ENCODE peak calls at places on chromosomes 7 and 10, in eight cellular contexts. W is spleen, B is IMR-90, S is Panc1, A is tibial artery, C is keratinocyte, U is astrocyte, L is fibroblast of villous mesenchyme. T is an unnamed sample.

GRCh38 chr7:42193457-42194111 is 43.4 kb downstream of the GLI3 start:
- DNase-seq in C (no peak), W (no peak), S (no peak), A (no peak), L (peak; percentile 49), U (no peak), B (peak; percentile 33), T (no peak)

GRCh38 chr10:75202321-75203096 is 8.1 kb upstream of the VDAC2 start:
- DNase-seq in B (peak; percentile 70), A (peak; percentile 56), S (no peak), U (peak; percentile 46), C (no peak), W (no peak), L (peak; percentile 50), T (peak; percentile 72)

GRCh38 chr7:73341877-73342276 is 13.9 kb downstream of the FKBP6 start:
- DNase-seq in B (peak; percentile 91), U (peak; percentile 70), L (peak; percentile 86), S (no peak), W (peak; percentile 11), A (no peak), C (no peak), T (peak; percentile 59)

GRCh38 chr10:34526186-34526585 is 288.9 kb downstream of the PARD3 start:
- DNase-seq in U (peak; percentile 70), A (no peak), S (no peak), B (peak; percentile 37), L (peak; percentile 41), W (no peak), C (no peak), T (no peak)

GRCh38 chr10:100370976-100371706 is 24.1 kb downstream of the SCD start:
- DNase-seq in B (peak; percentile 87), U (peak; percentile 90), C (no peak), A (peak; percentile 77), S (peak; percentile 82), L (peak; percentile 86), W (peak; percentile 84), T (peak; percentile 85)

GRCh38 chr10:3455385-3456334 is 283.1 kb upstream of the PITRM1 start:
- DNase-seq in C (no peak), S (no peak), L (peak; percentile 62), U (peak; percentile 30), W (no peak), A (no peak), B (peak; percentile 19), T (no peak)

GRCh38 chr7:73439305-73439704 is 5.7 kb downstream of the FZD9 start:
- DNase-seq in S (no peak), B (no peak), C (no peak), A (no peak), U (no peak), L (no peak), W (no peak), T (no peak)

GRCh38 chr7:30245913-30246312 is 38.5 kb upstream of the ZNRF2 start:
- DNase-seq in L (no peak), C (no peak), S (no peak), B (no peak), A (no peak), W (no peak), U (no peak), T (no peak)

GRCh38 chr10:794382-794956 is 105.0 kb upstream of the DIP2C start:
- DNase-seq in C (no peak), B (peak; percentile 48), L (no peak), U (no peak), A (peak; percentile 2), S (no peak), W (no peak), T (no peak)

DNA sequence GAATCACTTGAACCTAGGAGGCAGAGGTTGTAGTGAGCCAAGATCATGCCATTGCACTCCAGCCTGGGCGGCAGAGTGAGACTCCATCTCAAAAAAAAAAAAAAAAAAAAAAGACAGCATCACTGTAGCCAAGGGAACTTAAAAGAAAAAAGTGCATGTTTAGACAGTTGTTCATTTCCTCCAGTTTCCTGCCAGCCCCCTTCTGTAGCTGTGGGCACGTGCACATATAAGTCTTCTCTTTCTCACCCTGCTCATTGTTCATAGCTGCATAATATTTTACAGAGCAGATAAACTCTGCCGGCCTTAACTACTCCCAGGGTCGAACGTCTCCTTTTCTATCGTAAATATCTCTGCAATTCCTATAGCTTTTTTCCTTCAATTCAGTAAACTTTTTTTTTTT is 132.6 kb downstream of the LHPP start:
- DNase-seq in C (no peak), A (no peak), W (no peak), U (no peak), B (no peak), S (no peak), L (no peak), T (peak; percentile 47)
- TF ChIP-seq CTCF in C (no peak), A (no peak), W (no peak), U (no peak), B (no peak), S (no peak), L (no peak), T (no peak)

GRCh38 chr7:54986716-54987115 is 32.1 kb upstream of the EGFR start:
- DNase-seq in A (no peak), C (no peak), L (no peak), S (peak; percentile 59), U (no peak), W (no peak), B (no peak), T (peak; percentile 73)
- H3K4me3 ChIP-seq in A (no peak overlapping the region), C (no peak overlapping the region), L (no peak overlapping the region), S (no peak overlapping the region), U (no peak overlapping the region), W (no peak overlapping the region), B (no peak overlapping the region), T (no peak overlapping the region)

DNA sequence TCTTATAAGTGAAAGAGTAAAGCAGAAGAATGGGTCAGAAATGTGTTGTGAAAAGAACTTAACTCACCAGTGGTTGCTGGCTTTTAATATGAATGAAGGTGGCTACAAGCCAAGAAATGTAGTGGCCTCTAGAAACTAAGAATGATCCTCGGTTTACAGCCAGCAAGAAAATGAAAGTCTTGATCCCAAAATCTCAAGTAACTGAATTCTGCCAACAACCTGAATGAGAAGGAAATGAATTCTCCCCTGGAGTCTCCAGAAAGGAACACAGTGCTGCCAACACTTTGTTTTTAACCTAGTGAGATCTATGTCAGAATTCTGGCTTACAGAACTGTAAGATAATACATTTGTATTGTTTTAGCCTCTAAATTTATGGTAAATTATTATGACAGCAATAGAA is 193.0 kb downstream of the FZD1 start:
- DNase-seq in A (no peak), S (no peak), U (no peak), W (no peak), C (no peak), L (no peak), B (no peak), T (no peak)
- TF ChIP-seq CTCF in A (no peak), S (no peak), U (no peak), W (no peak), C (no peak), L (no peak), B (no peak), T (no peak)

DNA sequence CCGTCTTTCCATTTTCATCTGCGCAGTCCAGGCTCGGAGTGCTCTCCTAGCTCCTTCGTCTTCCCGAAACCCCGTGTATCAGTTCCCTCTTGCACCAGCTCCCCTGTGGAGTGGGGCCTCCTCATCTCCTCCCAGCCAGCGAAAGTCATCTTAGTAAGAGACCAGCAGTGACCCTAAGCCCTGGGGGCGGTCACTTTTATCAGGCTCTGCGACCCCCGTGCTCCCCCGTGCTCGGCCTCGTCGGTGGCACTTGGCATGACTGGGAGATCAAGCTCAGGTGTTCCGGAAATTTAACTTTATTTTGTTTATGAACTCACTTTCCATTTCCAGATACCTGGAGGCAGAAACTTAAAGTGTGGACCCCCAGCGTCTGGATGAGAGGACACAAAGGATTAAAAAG is 574 bp upstream of the ECHDC3 start:
- DNase-seq in B (no peak), W (peak; percentile 83), A (no peak), S (no peak), C (no peak), L (no peak), U (no peak), T (no peak)
- H3K4me3 ChIP-seq in B (peak overlapping the region; percentile 55), W (peak overlapping the region; percentile 41), A (peak overlapping the region; percentile 50), S (peak overlapping the region; percentile 42), C (peak overlapping the region; percentile 7), L (peak overlapping the region; percentile 58), U (peak overlapping the region; percentile 57), T (peak overlapping the region; percentile 62)

DNA sequence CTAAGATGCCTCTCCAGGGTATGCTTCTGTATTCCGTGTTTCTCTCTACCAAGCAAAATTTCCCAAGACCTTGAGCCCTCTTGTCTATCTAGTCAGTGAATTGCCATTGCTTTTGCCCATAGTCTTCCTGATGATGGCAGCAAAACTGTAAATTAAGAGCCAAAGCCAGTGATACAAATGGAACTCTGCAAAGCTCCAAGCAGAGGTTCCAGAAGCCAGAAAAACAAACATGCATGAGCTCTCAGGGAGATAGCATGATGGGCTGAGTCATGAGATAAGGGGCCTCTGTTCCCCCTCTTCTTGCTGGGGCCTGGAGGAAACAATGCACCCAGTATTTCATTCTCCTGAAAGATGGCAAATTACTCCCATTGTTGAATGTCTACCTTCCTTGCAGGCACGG is 24.7 kb downstream of the LSMEM1 start:
- DNase-seq in W (no peak), C (no peak), U (no peak), S (no peak), A (no peak), B (peak; percentile 43), L (no peak), T (no peak)
- TF ChIP-seq CTCF in W (no peak), C (no peak), U (no peak), S (no peak), A (no peak), B (no peak), L (no peak), T (no peak)

GRCh38 chr10:131271966-131272365 is 39.6 kb downstream of the TCERG1L start:
- DNase-seq in C (no peak), S (no peak), U (no peak), B (no peak), W (peak; percentile 56), A (no peak), L (no peak), T (no peak)
- H3K4me3 ChIP-seq in C (no peak overlapping the region), S (no peak overlapping the region), U (no peak overlapping the region), B (no peak overlapping the region), W (no peak overlapping the region), A (no peak overlapping the region), L (no peak overlapping the region), T (no peak overlapping the region)

DNA sequence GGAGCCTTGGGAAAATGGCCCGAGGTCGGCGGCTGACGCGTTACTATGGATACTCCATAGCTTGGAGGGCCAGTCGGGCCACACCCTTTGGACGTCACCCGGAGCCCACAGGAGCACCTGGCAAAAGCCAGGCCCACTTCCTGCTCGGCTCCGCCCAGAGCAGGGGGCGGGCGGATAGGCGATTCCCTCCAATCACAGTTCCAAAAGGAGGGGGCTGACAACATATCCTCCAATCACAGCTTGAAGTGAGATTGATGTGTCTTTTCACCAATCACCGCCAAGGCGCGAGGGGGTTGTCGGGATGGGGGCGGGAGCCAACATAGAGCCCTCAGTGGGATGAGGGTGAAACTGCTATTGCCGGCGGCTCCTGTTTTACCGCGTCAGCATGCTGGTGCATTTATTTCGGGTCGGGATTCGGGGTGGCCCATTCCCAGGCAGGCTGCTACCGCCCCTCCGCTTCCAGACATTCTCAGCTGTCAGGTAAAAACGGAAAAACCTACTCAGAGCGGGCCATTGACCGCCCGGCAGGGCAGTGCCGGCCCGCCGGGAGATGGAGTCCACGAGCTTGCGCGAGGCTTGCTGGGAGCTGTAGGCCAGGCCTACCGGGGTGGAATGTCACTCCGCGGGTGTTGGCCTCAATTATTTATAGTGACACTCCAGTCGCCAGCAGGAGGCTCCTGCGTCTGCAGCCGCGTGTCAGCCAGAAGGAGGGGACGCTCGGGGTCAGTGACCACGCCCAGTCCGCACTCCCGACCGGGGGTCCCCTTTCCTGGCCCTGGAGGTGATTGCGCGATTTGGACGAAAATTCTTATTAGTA is at the start of gene ABCB8:
- DNase-seq in A (peak; percentile 99), L (peak; percentile 100), U (peak; percentile 95), B (peak; percentile 98), C (peak; percentile 98), S (peak; percentile 100), W (peak; percentile 98), T (peak; percentile 98)
- TF ChIP-seq CTCF in A (peak; percentile 52), L (peak; percentile 40), U (peak; percentile 20), B (peak; percentile 44), C (peak; percentile 31), S (peak; percentile 78), W (peak; percentile 47), T (peak; percentile 53)

GRCh38 chr10:69089638-69090599 is 2.0 kb downstream of the SRGN start:
- DNase-seq in A (peak; percentile 46), B (peak; percentile 54), U (peak; percentile 58), W (peak; percentile 84), S (no peak), L (peak; percentile 25), C (no peak), T (no peak)
- H3K4me3 ChIP-seq in A (peak overlapping the region; percentile 33), B (no peak overlapping the region), U (no peak overlapping the region), W (peak overlapping the region; percentile 12), S (no peak overlapping the region), L (no peak overlapping the region), C (no peak overlapping the region), T (no peak overlapping the region)

T was measured in bronchial epithelial cell.